ENCODE peak calls at places on chromosomes 2 and 18, in eight cellular contexts. One of them, this sample, is unnamed.

GRCh38 chr2:10141736-10142639 is 19.4 kb downstream of the RRM2 start:
- DNase-seq in osteoblast: no peak
- DNase-seq in M059J: no peak
- DNase-seq in cardiac muscle cell: peak; percentile 21
- DNase-seq in AG08395: no peak
- DNase-seq in astrocyte of the cerebellum: no peak
- DNase-seq in SHP77: peak; percentile 14
- DNase-seq in NAMALWA: peak; percentile 51
- DNase-seq in this sample: peak; percentile 72

GRCh38 chr2:41922177-41922576 is 125.6 kb upstream of the PKDCC start:
- DNase-seq in osteoblast: no peak
- DNase-seq in M059J: peak; percentile 92
- DNase-seq in cardiac muscle cell: peak; percentile 62
- DNase-seq in AG08395: no peak
- DNase-seq in astrocyte of the cerebellum: no peak
- DNase-seq in SHP77: no peak
- DNase-seq in NAMALWA: no peak
- DNase-seq in this sample: no peak

GRCh38 chr2:141601511-141602152 is 529.2 kb downstream of the LRP1B start:
- DNase-seq in osteoblast: no peak
- DNase-seq in M059J: no peak
- DNase-seq in cardiac muscle cell: no peak
- DNase-seq in AG08395: no peak
- DNase-seq in astrocyte of the cerebellum: no peak
- DNase-seq in SHP77: no peak
- DNase-seq in NAMALWA: no peak
- DNase-seq in this sample: no peak

GRCh38 chr2:148640767-148641166 is 3.8 kb upstream of the EPC2 start:
- DNase-seq in osteoblast: no peak
- DNase-seq in M059J: peak; percentile 29
- DNase-seq in cardiac muscle cell: peak; percentile 48
- DNase-seq in AG08395: peak; percentile 25
- DNase-seq in astrocyte of the cerebellum: no peak
- DNase-seq in SHP77: no peak
- DNase-seq in NAMALWA: no peak
- DNase-seq in this sample: no peak

GRCh38 chr2:51722311-51722710 is 690.4 kb upstream of the NRXN1 start:
- DNase-seq in osteoblast: no peak
- DNase-seq in M059J: no peak
- DNase-seq in cardiac muscle cell: peak; percentile 43
- DNase-seq in AG08395: no peak
- DNase-seq in astrocyte of the cerebellum: no peak
- DNase-seq in SHP77: no peak
- DNase-seq in NAMALWA: no peak
- DNase-seq in this sample: no peak

GRCh38 chr2:3911891-3912455 is 208.6 kb downstream of the DCDC2C start:
- DNase-seq in osteoblast: no peak
- DNase-seq in M059J: no peak
- DNase-seq in cardiac muscle cell: no peak
- DNase-seq in AG08395: no peak
- DNase-seq in astrocyte of the cerebellum: no peak
- DNase-seq in SHP77: no peak
- DNase-seq in NAMALWA: no peak
- DNase-seq in this sample: no peak

GRCh38 chr2:170679607-170680079 is 35.5 kb upstream of the SP5 start:
- DNase-seq in osteoblast: no peak
- DNase-seq in M059J: no peak
- DNase-seq in cardiac muscle cell: no peak
- DNase-seq in AG08395: no peak
- DNase-seq in astrocyte of the cerebellum: no peak
- DNase-seq in SHP77: no peak
- DNase-seq in NAMALWA: peak; percentile 57
- DNase-seq in this sample: peak; percentile 23

GRCh38 chr2:10228611-10229365 is 73.9 kb upstream of the HPCAL1 start:
- DNase-seq in osteoblast: peak; percentile 49
- DNase-seq in M059J: no peak
- DNase-seq in cardiac muscle cell: no peak
- DNase-seq in AG08395: no peak
- DNase-seq in astrocyte of the cerebellum: no peak
- DNase-seq in SHP77: no peak
- DNase-seq in NAMALWA: no peak
- DNase-seq in this sample: no peak

GRCh38 chr18:34352385-34353163 is 127.9 kb upstream of the NOL4 start:
- DNase-seq in osteoblast: no peak
- DNase-seq in M059J: peak; percentile 2
- DNase-seq in cardiac muscle cell: no peak
- DNase-seq in AG08395: no peak
- DNase-seq in astrocyte of the cerebellum: peak; percentile 11
- DNase-seq in SHP77: peak; percentile 63
- DNase-seq in NAMALWA: no peak
- DNase-seq in this sample: no peak

GRCh38 chr18:69817335-69817935 is 130.2 kb downstream of the CD226 start:
- DNase-seq in osteoblast: peak; percentile 25
- DNase-seq in M059J: peak; percentile 91
- DNase-seq in cardiac muscle cell: peak; percentile 78
- DNase-seq in AG08395: peak; percentile 65
- DNase-seq in astrocyte of the cerebellum: peak; percentile 18
- DNase-seq in SHP77: no peak
- DNase-seq in NAMALWA: no peak
- DNase-seq in this sample: no peak